ENCODE peak calls at places on chromosomes 4 and X, in ten cellular contexts. F is lung; Q is tibial nerve; T is CD8-positive, alpha-beta memory T cell; B is RWPE2; U is suprapubic skin; J is transverse colon; P is IMR-90; N is HepG2; C is substantia nigra. H is an unnamed sample.

GRCh38 chr4:169795585-169795984 is 37.8 kb upstream of the HPF1 start:
- DNase-seq in N (no peak), Q (no peak), T (no peak), J (no peak), F (no peak), U (no peak), B (no peak), P (no peak), C (no peak), H (no peak)

GRCh38 chrX:50813843-50814661 is at the start of gene SHROOM4:
- DNase-seq in T (no peak), U (no peak), B (no peak), P (peak), F (peak), J (peak), Q (peak), N (peak), C (peak), H (peak)

GRCh38 chrX:51395807-51396728 is 63.4 kb downstream of the NUDT10 start:
- DNase-seq in N (no peak), Q (no peak), J (no peak), P (no peak), F (no peak), C (no peak), T (peak), U (no peak), B (no peak), H (peak)

GRCh38 chrX:48919360-48919821 is 567 bp upstream of the PIM2 start:
- DNase-seq in B (no peak), N (no peak), T (no peak), U (no peak), P (no peak), Q (no peak), J (no peak), F (no peak), C (no peak), H (no peak)

GRCh38 chr4:139163806-139164206 is 13.2 kb downstream of the ELF2 start:
- DNase-seq in T (no peak), Q (no peak), P (no peak), J (no peak), B (no peak), U (no peak), F (no peak), N (no peak), C (no peak), H (no peak)

GRCh38 chr4:152095701-152096070 is 334.9 kb upstream of the GATB start:
- DNase-seq in P (no peak), F (no peak), N (no peak), J (no peak), T (no peak), U (no peak), B (no peak), C (no peak), Q (no peak), H (no peak)

GRCh38 chr4:168765726-168766125 is 244.3 kb downstream of the CBR4 start:
- DNase-seq in P (peak), T (no peak), C (no peak), U (no peak), F (no peak), J (peak), B (no peak), Q (no peak), N (no peak), H (no peak)

GRCh38 chrX:118698516-118699247 is 28.7 kb upstream of the IL13RA1 start:
- DNase-seq in U (no peak), P (peak), N (no peak), F (no peak), J (no peak), T (no peak), B (no peak), Q (no peak), C (no peak), H (no peak)

GRCh38 chr4:83490876-83491450 is 6.1 kb upstream of the ABRAXAS1 start:
- DNase-seq in J (no peak), N (peak), F (no peak), U (no peak), P (peak), Q (no peak), C (no peak), T (no peak), B (no peak), H (no peak)

GRCh38 chr4:84792366-84793301 is 173.9 kb downstream of the WDFY3 start:
- DNase-seq in Q (no peak), N (no peak), B (no peak), C (no peak), J (no peak), P (peak), U (no peak), T (no peak), F (no peak), H (no peak)

GRCh38 chr4:122652379-122652778 is 31.5 kb upstream of the IL21 start:
- DNase-seq in T (peak), N (peak), C (peak), Q (peak), F (peak), B (no peak), U (no peak), P (peak), J (peak), H (peak)

GRCh38 chr4:48963042-48963679 is 22.9 kb upstream of the CWH43 start:
- DNase-seq in U (no peak), B (no peak), N (peak), C (peak), J (peak), T (peak), P (peak), F (peak), Q (peak), H (peak)

GRCh38 chrX:1658083-1658463 is 43.2 kb downstream of the ASMT start:
- DNase-seq in T (no peak), N (no peak), B (no peak), U (no peak), J (no peak), P (no peak), F (no peak), C (no peak), Q (no peak), H (no peak)

GRCh38 chrX:129593137-129593536 is 53.1 kb downstream of the OCRL start:
- DNase-seq in P (peak), U (no peak), T (no peak), N (no peak), J (no peak), F (no peak), Q (peak), C (no peak), B (no peak), H (no peak)

GRCh38 chr4:118762753-118763477 is 73.0 kb downstream of the SEC24D start:
- DNase-seq in C (no peak), Q (no peak), F (no peak), J (no peak), N (no peak), B (no peak), U (no peak), T (no peak), P (no peak), H (no peak)

GRCh38 chrX:40097492-40098263 is at the start of gene BCOR:
- DNase-seq in T (peak), C (peak), U (no peak), P (peak), Q (peak), F (no peak), N (no peak), J (peak), B (no peak), H (peak)

GRCh38 chr4:92303621-92304027 is at the start of gene GRID2:
- DNase-seq in C (peak), J (no peak), N (no peak), F (no peak), T (no peak), U (no peak), Q (no peak), B (peak), P (peak), H (no peak)

GRCh38 chr4:77818667-77819408 is at the start of gene CNOT6L:
- DNase-seq in P (peak), J (peak), N (no peak), F (peak), T (peak), B (peak), C (peak), Q (peak), U (peak), H (peak)

GRCh38 chr4:13218316-13218958 is 265.7 kb downstream of the RAB28 start:
- DNase-seq in P (no peak), C (no peak), J (no peak), T (no peak), B (no peak), Q (no peak), N (no peak), F (no peak), U (no peak), H (no peak)

GRCh38 chrX:38817004-38817703 is 15.9 kb downstream of the MID1IP1 start:
- DNase-seq in J (peak), B (no peak), U (no peak), Q (no peak), N (no peak), P (peak), T (no peak), F (peak), C (no peak), H (peak)

GRCh38 chr4:129804458-129804981 is 708.6 kb downstream of the C4orf33 start:
- DNase-seq in N (no peak), J (no peak), B (no peak), F (no peak), Q (no peak), U (no peak), C (no peak), T (no peak), P (no peak), H (no peak)

GRCh38 chr4:8157944-8158709 is 486 bp downstream of the ABLIM2 start:
- DNase-seq in U (no peak), C (no peak), B (no peak), Q (no peak), T (no peak), P (no peak), N (no peak), F (no peak), J (peak), H (no peak)

GRCh38 chrX:19513383-19513782 is 1.9 kb downstream of the MAP3K15 start:
- DNase-seq in C (no peak), B (no peak), F (peak), J (no peak), T (no peak), P (peak), N (peak), U (no peak), Q (no peak), H (peak)

GRCh38 chr4:52643846-52644245 is 15.3 kb downstream of the USP46 start:
- DNase-seq in N (peak), P (peak), C (peak), B (no peak), T (no peak), J (peak), F (peak), Q (peak), U (no peak), H (peak)

GRCh38 chrX:106168107-106168506 is at the start of gene PWWP3B:
- DNase-seq in F (no peak), P (no peak), N (no peak), Q (peak), B (peak), J (peak), C (no peak), U (no peak), T (no peak), H (no peak)

GRCh38 chr4:188989371-188989770 is 850.1 kb downstream of the TRIML1 start:
- DNase-seq in N (no peak), J (no peak), Q (no peak), U (no peak), B (no peak), P (no peak), F (no peak), T (no peak), C (no peak), H (no peak)

GRCh38 chr4:186889876-186890643 is 166.4 kb upstream of the FAT1 start:
- DNase-seq in C (no peak), U (no peak), N (no peak), B (no peak), Q (no peak), P (no peak), F (no peak), J (no peak), T (no peak), H (no peak)

GRCh38 chr4:121272526-121272925 is 108.3 kb downstream of the QRFPR start:
- DNase-seq in C (no peak), J (no peak), P (peak), U (no peak), T (no peak), B (no peak), F (no peak), Q (no peak), N (no peak), H (no peak)

GRCh38 chr4:53981573-53981972 is 82.8 kb downstream of the CHIC2 start:
- DNase-seq in J (no peak), N (no peak), T (no peak), C (no peak), U (no peak), B (no peak), F (no peak), Q (no peak), P (peak), H (no peak)

GRCh38 chr4:54032558-54033135 is 31.8 kb downstream of the CHIC2 start:
- DNase-seq in F (no peak), Q (no peak), C (no peak), U (no peak), N (no peak), J (no peak), T (no peak), B (no peak), P (no peak), H (no peak)

GRCh38 chr4:168475745-168476144 is 4.5 kb downstream of the DDX60L start:
- DNase-seq in Q (no peak), U (no peak), J (no peak), F (no peak), B (no peak), N (no peak), C (no peak), P (no peak), T (no peak), H (no peak)

GRCh38 chr4:48212165-48212564 is 57.5 kb downstream of the TEC start:
- DNase-seq in Q (no peak), N (no peak), B (no peak), P (no peak), J (no peak), C (no peak), U (no peak), T (no peak), F (no peak), H (no peak)

GRCh38 chrX:29295987-29296680 is 708.9 kb downstream of the IL1RAPL1 start:
- DNase-seq in Q (no peak), C (no peak), U (no peak), B (no peak), T (no peak), N (no peak), F (no peak), J (no peak), P (peak), H (no peak)

GRCh38 chrX:124127496-124127895 is 166.0 kb downstream of the STAG2 start:
- DNase-seq in B (no peak), P (no peak), N (no peak), U (no peak), C (no peak), T (no peak), F (no peak), Q (no peak), J (no peak), H (no peak)

GRCh38 chrX:71873459-71873833 is 37.2 kb upstream of the NHSL2 start:
- DNase-seq in T (no peak), B (no peak), Q (no peak), F (no peak), P (no peak), J (no peak), U (no peak), C (no peak), N (no peak), H (no peak)

DNA sequence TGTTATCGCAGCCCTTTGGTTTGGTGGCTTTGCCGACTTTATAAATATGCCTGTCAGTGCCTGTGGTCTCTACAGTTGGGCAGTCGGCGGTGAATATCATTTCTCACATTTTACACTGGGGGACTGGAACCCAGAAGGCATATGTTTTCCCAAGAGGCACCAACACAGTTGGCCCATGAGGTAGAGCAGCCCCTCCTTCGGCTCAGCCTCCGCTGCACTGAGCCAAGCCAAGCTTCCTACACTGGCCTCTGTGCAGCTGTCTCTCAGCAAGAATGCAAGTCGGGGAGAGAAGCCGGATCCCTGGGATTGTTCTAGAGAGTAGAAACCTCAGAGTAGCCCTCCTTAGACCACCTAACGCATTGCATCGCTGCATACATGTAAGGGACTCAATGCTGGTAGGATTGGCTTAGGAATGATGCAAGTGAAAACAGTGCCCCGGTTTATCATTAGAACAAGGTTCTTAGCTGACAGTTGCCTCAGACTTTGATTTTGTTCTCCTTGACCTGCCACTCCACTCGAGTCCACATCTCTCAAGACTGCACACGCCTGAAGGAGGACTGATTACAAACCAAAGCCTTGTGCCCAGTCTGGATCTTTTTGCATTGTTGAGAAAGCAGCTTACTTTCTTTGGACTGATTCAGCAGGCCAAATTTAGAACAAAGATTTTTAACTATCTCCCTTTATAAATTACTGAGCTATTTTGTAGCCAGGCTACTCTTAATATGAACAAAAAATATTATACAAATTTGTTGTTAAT is 125.4 kb downstream of the PTTG2 start:
- DNase-seq in C (no peak), P (no peak), T (no peak), U (no peak), B (no peak), F (no peak), N (no peak), Q (no peak), J (no peak), H (no peak)
- H3K27ac ChIP-seq in C (no peak), P (no peak), T (no peak), U (no peak), B (no peak), F (no peak), N (no peak), Q (no peak), J (peak), H (peak)

GRCh38 chrX:122113896-122114295 is 1066.5 kb downstream of the GLUD2 start:
- DNase-seq in Q (no peak), U (no peak), B (no peak), N (no peak), P (no peak), F (no peak), C (no peak), T (no peak), J (no peak), H (no peak)
- H3K27ac ChIP-seq in Q (no peak), U (no peak), B (no peak), N (no peak), P (no peak), F (no peak), C (no peak), T (no peak), J (no peak), H (no peak)

GRCh38 chr4:76813070-76813469 is 84.9 kb downstream of the SOWAHB start:
- DNase-seq in N (no peak), P (no peak), C (no peak), B (no peak), F (no peak), U (no peak), T (no peak), Q (no peak), J (no peak), H (no peak)
- H3K27ac ChIP-seq in N (no peak), P (no peak), C (no peak), B (no peak), F (no peak), U (no peak), T (no peak), Q (no peak), J (no peak), H (no peak)

GRCh38 chr4:56654238-56654632 is 26.9 kb downstream of the HOPX start:
- DNase-seq in U (no peak), N (no peak), Q (no peak), P (no peak), F (no peak), B (no peak), C (no peak), T (no peak), J (peak), H (peak)
- H3K27ac ChIP-seq in U (no peak), N (no peak), Q (no peak), P (no peak), F (no peak), B (no peak), C (no peak), T (no peak), J (peak), H (no peak)

GRCh38 chr4:24805036-24805435 is 9.7 kb downstream of the SOD3 start:
- DNase-seq in Q (no peak), B (no peak), P (no peak), J (no peak), C (no peak), N (no peak), F (no peak), U (peak), T (no peak), H (no peak)
- H3K27ac ChIP-seq in Q (no peak), B (no peak), P (no peak), J (no peak), C (no peak), N (no peak), F (no peak), U (peak), T (no peak), H (no peak)

GRCh38 chr4:185566425-185566824 is 31.1 kb upstream of the PDLIM3 start:
- DNase-seq in J (no peak), B (no peak), C (no peak), P (no peak), F (no peak), U (no peak), N (no peak), Q (no peak), T (no peak), H (no peak)
- H3K27ac ChIP-seq in J (peak), B (no peak), C (no peak), P (peak), F (peak), U (peak), N (peak), Q (peak), T (no peak), H (no peak)

GRCh38 chr4:112083587-112084347 is 61.5 kb upstream of the FAM241A start:
- DNase-seq in J (no peak), U (no peak), Q (no peak), C (no peak), P (peak), F (no peak), N (peak), B (no peak), T (no peak), H (no peak)
- H3K27ac ChIP-seq in J (peak), U (no peak), Q (no peak), C (no peak), P (no peak), F (no peak), N (peak), B (peak), T (no peak), H (no peak)